ENCODE peak calls at places on chromosomes 6 and 20, in seven cellular contexts. G is uterus; V is stimulated activated CD8-positive, alpha-beta memory T cell treated with anti-CD3 and anti-CD28 coated beads, Interleukin-7, amount 100 ng/mL, for 1 hour; R is lower lobe of right lung; E is ACHN; C is occipital lobe; W is left cardiac atrium. L is an unnamed sample.

GRCh38 chr6:24864345-24864744 is 65.6 kb upstream of the ARMH2 start:
- DNase-seq in G (no peak), V (no peak), R (no peak), E (no peak), C (no peak), W (no peak), L (no peak)

GRCh38 chr6:165571721-165572132 is 91.3 kb downstream of the PDE10A start:
- DNase-seq in G (no peak), V (no peak), R (no peak), E (peak), C (no peak), W (no peak), L (no peak)

GRCh38 chr6:130934848-130935585 is 107.8 kb downstream of the SMLR1 start:
- DNase-seq in G (no peak), V (no peak), R (no peak), E (no peak), C (no peak), W (no peak), L (no peak)

GRCh38 chr20:17536944-17537444 is 5.8 kb upstream of the BFSP1 start:
- DNase-seq in G (peak), V (peak), R (peak), E (peak), C (peak), W (peak), L (peak)

GRCh38 chr20:40641809-40642208 is 47.2 kb downstream of the MAFB start:
- DNase-seq in G (no peak), V (no peak), R (no peak), E (no peak), C (no peak), W (no peak), L (no peak)

GRCh38 chr6:112626468-112627082 is 279.4 kb downstream of the RFPL4B start:
- DNase-seq in G (no peak), V (no peak), R (no peak), E (peak), C (no peak), W (no peak), L (no peak)

GRCh38 chr6:33904050-33904827 is 100.4 kb upstream of the MLN start:
- DNase-seq in G (no peak), V (peak), R (peak), E (no peak), C (no peak), W (peak), L (no peak)

GRCh38 chr6:146267946-146268345 is 239.1 kb downstream of the GRM1 start:
- DNase-seq in G (no peak), V (no peak), R (no peak), E (no peak), C (no peak), W (no peak), L (no peak)

GRCh38 chr20:17614176-17614811 is 44.4 kb downstream of the DSTN start:
- DNase-seq in G (peak), V (no peak), R (peak), E (no peak), C (no peak), W (peak), L (peak)

GRCh38 chr20:33401922-33402369 is 627 bp upstream of the CDK5RAP1 start:
- DNase-seq in G (no peak), V (no peak), R (no peak), E (no peak), C (no peak), W (no peak), L (peak)

GRCh38 chr6:162371133-162371532 is 356.4 kb downstream of the PRKN start:
- DNase-seq in G (no peak), V (no peak), R (no peak), E (no peak), C (no peak), W (no peak), L (no peak)

GRCh38 chr20:62831361-62831788 is 14.5 kb downstream of the COL9A3 start:
- DNase-seq in G (no peak), V (no peak), R (no peak), E (no peak), C (no peak), W (no peak), L (peak)

GRCh38 chr6:145544514-145544913 is 190.8 kb downstream of the EPM2A start:
- DNase-seq in G (no peak), V (no peak), R (no peak), E (no peak), C (no peak), W (no peak), L (no peak)

GRCh38 chr6:114121913-114122662 is 151.1 kb upstream of the HDAC2 start:
- DNase-seq in G (no peak), V (no peak), R (no peak), E (no peak), C (no peak), W (no peak), L (no peak)

GRCh38 chr20:5786930-5787826 is 37.0 kb downstream of the SHLD1 start:
- DNase-seq in G (peak), V (no peak), R (no peak), E (no peak), C (no peak), W (no peak), L (peak)

GRCh38 chr20:25424536-25424935 is 17.1 kb downstream of the GINS1 start:
- DNase-seq in G (no peak), V (no peak), R (no peak), E (no peak), C (no peak), W (no peak), L (no peak)

GRCh38 chr6:45655630-45656422 is 278.1 kb upstream of the SUPT3H start:
- DNase-seq in G (no peak), V (no peak), R (no peak), E (peak), C (no peak), W (no peak), L (peak)

GRCh38 chr6:146543211-146543939 is at the start of gene RAB32:
- DNase-seq in G (peak), V (no peak), R (peak), E (peak), C (peak), W (peak), L (peak)

GRCh38 chr6:153405926-153406325 is 274.8 kb upstream of the RGS17 start:
- DNase-seq in G (no peak), V (no peak), R (no peak), E (no peak), C (no peak), W (no peak), L (no peak)

GRCh38 chr20:4973330-4974097 is 27.8 kb downstream of the SLC23A2 start:
- DNase-seq in G (peak), V (no peak), R (peak), E (peak), C (no peak), W (peak), L (peak)

GRCh38 chr6:143205170-143205879 is 144.6 kb downstream of the AIG1 start:
- DNase-seq in G (no peak), V (no peak), R (no peak), E (no peak), C (no peak), W (no peak), L (no peak)

GRCh38 chr6:125114248-125114858 is 39.2 kb upstream of the TPD52L1 start:
- DNase-seq in G (peak), V (no peak), R (no peak), E (peak), C (no peak), W (peak), L (peak)

GRCh38 chr6:39088331-39088730 is 26.7 kb downstream of the SAYSD1 start:
- DNase-seq in G (no peak), V (no peak), R (no peak), E (peak), C (no peak), W (peak), L (peak)

GRCh38 chr6:11384531-11385309 is 152.3 kb upstream of the NEDD9 start:
- DNase-seq in G (no peak), V (no peak), R (no peak), E (no peak), C (no peak), W (no peak), L (no peak)

GRCh38 chr6:126300735-126301134 is 39.2 kb upstream of the CENPW start:
- DNase-seq in G (no peak), V (no peak), R (no peak), E (no peak), C (no peak), W (no peak), L (no peak)

GRCh38 chr6:13355969-13356368 is 27.6 kb upstream of the TBC1D7 start:
- DNase-seq in G (no peak), V (no peak), R (no peak), E (no peak), C (no peak), W (no peak), L (no peak)

GRCh38 chr20:5261763-5262162 is 55.0 kb downstream of the PROKR2 start:
- DNase-seq in G (no peak), V (no peak), R (no peak), E (no peak), C (no peak), W (no peak), L (no peak)

GRCh38 chr6:33427585-33428218 is 7.8 kb downstream of the SYNGAP1 start:
- DNase-seq in G (peak), V (no peak), R (peak), E (no peak), C (peak), W (peak), L (peak)

GRCh38 chr6:3741477-3741871 is 10.0 kb downstream of the PXDC1 start:
- DNase-seq in G (peak), V (no peak), R (no peak), E (no peak), C (no peak), W (no peak), L (no peak)

GRCh38 chr6:1895721-1896120 is 286.0 kb downstream of the FOXC1 start:
- DNase-seq in G (no peak), V (no peak), R (no peak), E (no peak), C (no peak), W (no peak), L (no peak)

L was measured in HT-29.